ENCODE peak calls at places on chromosomes 7 and 10, in four cellular contexts. Z, T, C and A are unnamed samples. For H3K4me1, the result is how much of the 10 kb centered on the place peaks cover.

GRCh38 chr10:8084799-8085198 is 30.3 kb downstream of the GATA3 start:
- DNase-seq in Z (no peak), T (no peak), C (no peak), A (no peak)

GRCh38 chr10:70970830-70971229 is 82.5 kb upstream of the PCBD1 start:
- DNase-seq in Z (no peak), T (no peak), C (peak), A (no peak)

GRCh38 chr7:114508096-114508495 is 93.5 kb downstream of the FOXP2 start:
- DNase-seq in Z (no peak), T (no peak), C (no peak), A (no peak)

GRCh38 chr10:30704016-30704600 is 74.6 kb upstream of the LYZL2 start:
- DNase-seq in Z (no peak), T (no peak), C (no peak), A (no peak)

GRCh38 chr10:23359692-23360380 is 15.2 kb upstream of the C10orf67 start:
- DNase-seq in Z (no peak), T (no peak), C (no peak), A (no peak)

GRCh38 chr7:102412548-102412947 is 16.4 kb downstream of the PRKRIP1 start:
- DNase-seq in Z (peak), T (peak), C (peak), A (no peak)

GRCh38 chr7:32273297-32273696 is 203.1 kb upstream of the PDE1C start:
- DNase-seq in Z (no peak), T (no peak), C (no peak), A (no peak)

GRCh38 chr7:157736341-157736740 is 399.5 kb downstream of the DNAJB6 start:
- DNase-seq in Z (no peak), T (no peak), C (no peak), A (no peak)

GRCh38 chr7:5634107-5634950 is 147.1 kb downstream of the RNF216 start:
- DNase-seq in Z (peak), T (no peak), C (peak), A (no peak)

GRCh38 chr7:36460811-36461429 is 71.3 kb downstream of the ANLN start:
- DNase-seq in Z (no peak), T (no peak), C (no peak), A (no peak)

GRCh38 chr7:139972000-139972399 is 90.8 kb downstream of the PARP12 start:
- DNase-seq in Z (no peak), T (no peak), C (peak), A (no peak)

GRCh38 chr10:93319096-93319495 is 163.0 kb downstream of the MYOF start:
- DNase-seq in Z (no peak), T (no peak), C (no peak), A (no peak)

GRCh38 chr10:31321396-31321941 is 2.5 kb downstream of the ZEB1 start:
- DNase-seq in Z (peak), T (no peak), C (peak), A (no peak)

GRCh38 chr10:83612050-83612449 is 527.3 kb upstream of the GHITM start:
- DNase-seq in Z (no peak), T (no peak), C (no peak), A (no peak)
- H3K4me2 ChIP-seq in Z (no peak), T (no peak), C (no peak), A (no peak)

GRCh38 chr7:42478717-42479116 is 241.7 kb upstream of the GLI3 start:
- DNase-seq in Z (no peak), T (no peak), C (no peak), A (no peak)

GRCh38 chr7:42485171-42485838 is 248.3 kb upstream of the GLI3 start:
- DNase-seq in Z (no peak), T (no peak), C (no peak), A (no peak)

GRCh38 chr7:42476255-42476654 is 239.2 kb upstream of the GLI3 start:
- DNase-seq in Z (no peak), T (no peak), C (no peak), A (no peak)

GRCh38 chr7:42479452-42480303 is 242.7 kb upstream of the GLI3 start:
- DNase-seq in Z (no peak), T (no peak), C (no peak), A (no peak)

GRCh38 chr7:42480304-42480665 is 243.3 kb upstream of the GLI3 start:
- DNase-seq in Z (no peak), T (no peak), C (no peak), A (no peak)
- TF ChIP-seq REST in Z (no peak), T (no peak), C (no peak), A (no peak)

GRCh38 chr7:128831994-128832879 is 2.0 kb downstream of the FLNC start:
- DNase-seq in Z (peak), T (no peak), C (peak), A (no peak)

GRCh38 chr7:128833939-128834310 is 3.7 kb downstream of the FLNC start:
- DNase-seq in Z (no peak), T (no peak), C (no peak), A (no peak)

GRCh38 chr7:128835231-128835751 is 5.1 kb downstream of the FLNC start:
- DNase-seq in Z (peak), T (no peak), C (no peak), A (no peak)

GRCh38 chr7:128832880-128833147 is 2.6 kb downstream of the FLNC start:
- DNase-seq in Z (no peak), T (no peak), C (no peak), A (no peak)

DNA sequence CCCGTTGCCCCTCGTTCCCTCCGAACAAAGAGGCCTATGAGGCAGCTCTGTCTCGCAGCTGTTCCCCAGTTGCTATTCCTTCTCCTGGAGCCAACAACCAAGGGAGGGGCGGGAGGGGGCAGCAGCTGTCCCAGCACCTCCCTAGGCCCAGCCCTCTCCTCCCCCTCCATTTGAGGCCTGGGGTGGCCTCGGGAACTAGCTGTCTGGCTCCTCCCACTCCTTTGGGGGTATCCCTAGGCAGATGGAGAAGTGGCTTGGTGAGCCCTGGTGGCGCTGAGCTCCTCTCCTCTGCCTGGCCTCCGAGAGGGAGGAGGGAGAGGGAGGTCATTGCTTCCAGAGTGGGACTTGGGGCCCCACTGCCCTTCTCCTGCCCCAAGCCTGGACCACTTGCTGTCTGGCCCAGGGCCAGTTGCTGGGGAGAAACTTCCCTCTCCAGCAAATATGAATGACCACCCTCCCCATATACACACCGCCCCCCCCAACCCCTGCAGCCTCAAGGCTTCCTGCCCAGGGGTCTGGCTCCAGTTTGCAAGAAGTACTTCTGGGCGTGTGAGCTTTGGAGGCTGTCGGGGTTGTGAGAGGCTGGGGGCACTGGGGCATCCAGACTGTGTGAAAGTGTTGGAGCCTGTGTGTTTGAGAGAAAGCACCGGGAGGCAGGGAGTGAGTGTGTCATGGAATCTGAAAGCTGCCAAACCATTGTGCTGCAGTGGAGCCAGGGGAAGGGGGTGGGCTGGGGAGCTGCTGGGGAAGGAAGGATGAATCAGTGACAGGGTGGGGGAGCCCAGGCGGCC is 3.1 kb downstream of the FLNC start:
- DNase-seq in Z (peak), T (no peak), C (peak), A (no peak)
- H3K4me1 ChIP-seq in Z (under half), T (under half), C (under half), A (half or more)

GRCh38 chr10:97131041-97131659 is 54.6 kb downstream of the SLIT1 start:
- DNase-seq in Z (no peak), T (no peak), C (no peak), A (no peak)

GRCh38 chr10:97127507-97127906 is 58.3 kb downstream of the SLIT1 start:
- DNase-seq in Z (no peak), T (no peak), C (no peak), A (no peak)

GRCh38 chr10:97128851-97129186 is 56.9 kb downstream of the SLIT1 start:
- DNase-seq in Z (no peak), T (no peak), C (no peak), A (no peak)

GRCh38 chr10:97129666-97130065 is 56.1 kb downstream of the SLIT1 start:
- DNase-seq in Z (no peak), T (no peak), C (no peak), A (no peak)

DNA sequence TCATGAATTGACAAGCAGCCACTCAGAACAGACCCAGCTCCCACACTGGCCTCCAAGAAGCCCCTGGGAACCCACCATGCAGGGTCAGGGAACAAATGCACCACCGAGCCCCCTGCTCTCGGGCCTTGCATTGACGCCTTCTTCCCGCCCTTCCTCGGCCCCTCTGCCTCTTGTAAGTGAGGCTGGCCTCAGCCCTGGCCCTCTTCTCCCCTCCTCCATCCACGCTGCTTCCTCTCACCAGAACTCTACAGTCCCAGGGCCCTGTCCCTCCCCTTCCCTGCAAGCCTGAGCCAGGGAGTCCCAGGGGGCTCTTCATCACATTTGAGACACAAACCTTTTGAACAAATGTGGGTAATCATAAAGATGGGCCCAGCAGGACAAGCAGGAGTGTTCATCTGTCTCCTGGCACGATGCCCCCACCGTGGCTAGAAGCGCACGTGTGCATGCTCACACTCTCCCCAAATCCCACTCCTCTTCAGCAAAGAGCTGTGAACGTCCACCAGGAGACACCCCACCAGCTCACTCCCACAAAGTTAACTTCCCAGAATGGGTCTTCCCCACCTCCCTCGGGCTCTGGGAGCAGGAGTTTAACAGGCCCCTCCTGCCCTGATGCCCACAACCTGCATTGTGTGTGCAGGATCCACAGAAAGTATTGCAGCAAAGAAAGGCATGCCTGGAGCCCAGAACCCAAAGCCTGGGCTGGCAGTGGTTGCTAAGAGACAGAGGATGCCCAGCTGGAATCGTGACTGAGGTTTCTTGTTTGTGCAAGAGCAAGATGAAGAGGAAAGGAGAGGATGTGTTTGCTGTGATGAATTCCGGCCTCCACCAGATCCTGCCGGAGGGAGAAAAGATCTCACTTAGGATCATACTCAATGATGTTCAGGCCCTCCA is 57.6 kb downstream of the SLIT1 start:
- DNase-seq in Z (peak), T (no peak), C (no peak), A (no peak)
- H3K4me2 ChIP-seq in Z (no peak), T (no peak), C (no peak), A (no peak)

DNA sequence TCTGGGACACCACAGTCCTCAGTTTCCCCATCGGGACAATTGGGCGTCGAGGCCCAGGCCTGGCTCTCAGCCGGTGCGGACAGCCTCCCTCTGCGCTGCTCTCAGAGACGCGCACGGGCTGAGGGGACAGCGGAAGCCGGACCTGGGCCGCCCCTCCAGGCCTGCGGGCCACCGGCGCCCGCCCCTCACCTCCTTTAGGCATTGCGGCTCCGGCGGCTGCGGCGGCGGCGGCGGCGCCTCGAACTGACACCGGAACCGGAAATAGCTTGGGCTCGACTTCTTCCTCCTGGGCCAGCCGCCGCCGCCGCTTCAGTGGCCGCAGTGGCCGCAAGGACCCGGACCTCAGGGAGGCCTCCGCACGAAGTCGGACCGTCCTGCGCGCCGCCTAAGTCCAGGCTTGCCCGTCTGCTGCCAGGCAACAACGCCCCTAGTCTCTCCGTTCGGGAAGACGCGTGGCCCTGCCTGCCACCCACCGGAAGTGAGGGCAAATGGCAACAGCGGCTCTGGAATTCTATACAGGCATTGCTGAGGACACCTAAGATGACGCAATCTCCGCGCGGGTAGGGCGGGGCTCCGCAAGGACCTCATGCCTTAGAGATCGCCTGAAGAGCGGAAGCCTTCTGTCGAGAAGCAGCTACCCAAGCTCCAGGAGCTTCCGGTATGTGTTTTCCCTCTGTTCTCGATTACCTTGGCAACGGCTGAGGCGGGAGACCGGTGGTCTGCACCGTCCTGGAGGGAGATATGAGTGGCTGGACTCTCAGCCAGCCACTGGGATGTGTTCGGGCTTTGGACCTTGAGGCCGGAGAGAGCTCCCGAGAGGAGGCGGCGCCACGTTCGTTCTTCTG is at the start of the genes BUD31 and PDAP1:
- DNase-seq in Z (peak), T (peak), C (peak), A (peak)
- TF ChIP-seq REST in Z (peak), T (no peak), C (no peak), A (no peak)

DNA sequence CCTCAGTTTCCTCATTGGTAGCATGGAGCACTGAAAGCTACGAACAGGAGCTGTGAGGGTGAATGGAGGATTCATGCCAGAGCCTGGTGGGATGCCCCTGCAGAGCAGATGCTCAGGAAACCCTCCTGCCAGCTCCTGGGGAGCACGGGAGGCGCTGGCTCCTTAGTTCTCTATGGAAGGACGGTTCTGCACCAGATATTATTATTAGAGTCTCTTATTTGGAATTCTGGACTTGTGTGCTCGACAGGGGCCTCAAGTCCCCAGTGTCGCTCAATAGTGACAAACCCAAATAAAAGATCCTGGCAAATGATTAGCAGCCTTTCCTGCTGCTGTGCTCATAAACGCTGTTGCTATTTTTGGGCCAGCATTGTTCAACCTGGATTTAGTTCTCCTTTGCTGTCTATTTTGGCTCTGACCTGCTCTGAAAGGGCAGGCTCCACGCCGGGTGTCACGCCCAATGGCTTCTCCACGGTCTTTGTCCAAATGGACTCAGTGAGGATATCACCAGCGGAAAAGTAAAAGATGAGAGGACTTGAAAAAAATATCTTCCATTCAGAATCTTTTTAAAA is 23.0 kb upstream of the KLF6 start:
- DNase-seq in Z (no peak), T (no peak), C (no peak), A (no peak)
- H3K4me1 ChIP-seq in Z (half or more), T (half or more), C (under half), A (half or more)

GRCh38 chr10:4824791-4825310 is 1.2 kb upstream of the AKR1E2 start:
- DNase-seq in Z (no peak), T (no peak), C (no peak), A (no peak)

GRCh38 chr10:4825456-4825867 is 545 bp upstream of the AKR1E2 start:
- DNase-seq in Z (no peak), T (no peak), C (no peak), A (no peak)

GRCh38 chr10:4828005-4828404 is 2.0 kb downstream of the AKR1E2 start:
- DNase-seq in Z (no peak), T (no peak), C (no peak), A (no peak)

GRCh38 chr10:4826788-4827324 is 849 bp downstream of the AKR1E2 start:
- DNase-seq in Z (no peak), T (no peak), C (no peak), A (no peak)

DNA sequence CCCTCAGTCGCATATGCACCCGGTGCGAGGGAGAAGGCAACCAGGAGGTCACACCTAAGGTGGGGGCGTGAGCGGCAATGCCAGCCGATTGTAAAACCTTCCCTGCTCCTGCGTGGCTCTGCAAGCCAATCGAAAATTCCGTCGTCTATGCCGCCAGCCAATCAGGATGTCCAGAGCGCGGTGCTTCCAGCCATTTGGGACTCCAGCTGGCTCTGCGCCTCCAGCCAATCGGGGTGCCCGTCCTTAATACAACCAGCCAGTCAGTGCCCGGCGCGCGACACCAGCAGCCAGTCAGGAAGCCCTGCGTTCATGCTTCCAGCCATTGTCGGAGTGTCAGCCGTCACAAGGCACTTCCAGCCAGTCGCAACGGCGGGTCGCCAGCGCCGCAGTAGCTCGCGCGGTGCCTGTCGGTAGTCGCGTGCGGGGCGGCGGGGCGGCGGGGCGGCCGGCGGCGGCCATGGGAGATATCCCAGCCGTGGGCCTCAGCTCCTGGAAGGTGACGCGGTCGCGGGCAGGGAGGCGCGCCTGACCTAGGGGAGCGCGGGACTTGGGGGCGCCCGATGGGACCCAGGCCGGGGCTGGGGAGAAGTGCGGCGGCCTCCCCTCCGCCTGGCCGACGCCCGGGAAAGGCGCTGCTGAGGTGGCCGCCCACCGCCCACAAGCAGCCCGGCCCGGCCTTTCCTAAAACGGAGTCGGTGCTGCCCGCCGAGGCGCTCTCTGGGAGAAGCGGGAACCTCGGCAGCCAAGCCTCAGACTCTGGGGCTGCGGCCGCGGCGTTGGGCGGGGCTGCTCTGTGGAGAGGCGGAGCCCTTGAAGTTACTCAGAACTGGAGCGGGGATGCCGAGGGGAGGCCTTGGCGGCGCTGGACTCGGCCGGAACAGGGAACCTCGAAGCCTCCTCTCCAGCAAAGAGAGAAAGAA is at the start of gene AKR1E2:
- DNase-seq in Z (peak), T (peak), C (peak), A (peak)
- H3K4me2 ChIP-seq in Z (peak), T (peak), C (peak), A (peak)

DNA sequence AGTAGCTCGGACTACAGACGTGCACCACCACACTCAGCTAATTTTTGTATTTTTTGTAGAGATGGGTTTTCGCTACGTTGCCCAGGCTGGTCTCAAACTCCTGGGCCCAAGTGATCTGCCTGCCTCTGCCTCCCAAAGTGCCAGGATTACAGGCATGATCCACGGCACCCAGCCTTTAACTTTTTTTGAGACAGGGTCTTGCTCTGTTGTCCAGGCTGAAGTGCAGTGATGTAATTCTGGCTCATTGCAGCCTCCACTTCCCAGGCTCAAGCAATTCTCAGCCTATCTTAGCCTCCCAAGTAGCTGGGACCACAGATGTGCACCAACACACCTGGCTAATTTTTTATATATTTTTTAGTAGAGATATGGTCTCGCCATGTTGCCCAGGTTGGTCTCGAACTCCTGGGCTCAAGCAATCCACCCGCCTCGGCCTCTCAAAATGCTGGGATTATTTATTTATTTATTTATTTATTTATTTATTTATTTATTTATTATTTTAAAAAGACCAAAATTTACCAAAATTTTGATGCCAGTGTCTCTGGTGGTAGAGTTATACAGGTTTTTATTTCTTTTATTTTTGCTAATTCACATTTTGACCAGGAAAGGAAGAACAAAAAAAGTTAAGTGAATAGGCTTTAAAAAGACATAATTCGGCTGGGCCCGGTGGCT is 25.0 kb upstream of the ATP6V0A4 start:
- DNase-seq in Z (no peak), T (no peak), C (no peak), A (no peak)
- TF ChIP-seq REST in Z (no peak), T (no peak), C (no peak), A (no peak)